ENCODE peak calls at places on chromosomes 2 and 18, in seven cellular contexts. One of them, this sample, is unnamed.

GRCh38 chr2:152761171-152761570 is 42.8 kb downstream of the ARL6IP6 start:
- DNase-seq in tibial artery: no peak
- DNase-seq in neuronal stem cell: no peak
- DNase-seq in tibial nerve: no peak
- DNase-seq in lower lobe of right lung: no peak
- DNase-seq in SJSA1: no peak
- DNase-seq in heart left ventricle: no peak
- DNase-seq in this sample: no peak

GRCh38 chr18:59114160-59114559 is 25.5 kb upstream of the SEC11C start:
- DNase-seq in tibial artery: no peak
- DNase-seq in neuronal stem cell: no peak
- DNase-seq in tibial nerve: no peak
- DNase-seq in lower lobe of right lung: no peak
- DNase-seq in SJSA1: no peak
- DNase-seq in heart left ventricle: no peak
- DNase-seq in this sample: no peak

GRCh38 chr2:8541223-8541622 is 140.6 kb upstream of the ID2 start:
- DNase-seq in tibial artery: no peak
- DNase-seq in neuronal stem cell: no peak
- DNase-seq in tibial nerve: no peak
- DNase-seq in lower lobe of right lung: no peak
- DNase-seq in SJSA1: no peak
- DNase-seq in heart left ventricle: no peak
- DNase-seq in this sample: no peak

GRCh38 chr18:27004056-27004829 is 138.7 kb upstream of the AQP4 start:
- DNase-seq in tibial artery: no peak
- DNase-seq in neuronal stem cell: no peak
- DNase-seq in tibial nerve: no peak
- DNase-seq in lower lobe of right lung: no peak
- DNase-seq in SJSA1: peak; percentile 4
- DNase-seq in heart left ventricle: no peak
- DNase-seq in this sample: no peak

GRCh38 chr2:37506407-37507068 is 162.1 kb downstream of the QPCT start:
- DNase-seq in tibial artery: no peak
- DNase-seq in neuronal stem cell: no peak
- DNase-seq in tibial nerve: no peak
- DNase-seq in lower lobe of right lung: no peak
- DNase-seq in SJSA1: peak; percentile 28
- DNase-seq in heart left ventricle: no peak
- DNase-seq in this sample: no peak

GRCh38 chr2:144015655-144016245 is 504.2 kb downstream of the ZEB2 start:
- DNase-seq in tibial artery: no peak
- DNase-seq in neuronal stem cell: no peak
- DNase-seq in tibial nerve: no peak
- DNase-seq in lower lobe of right lung: no peak
- DNase-seq in SJSA1: peak; percentile 15
- DNase-seq in heart left ventricle: no peak
- DNase-seq in this sample: no peak

GRCh38 chr2:84556190-84556589 is 39.9 kb downstream of the DNAH6 start:
- DNase-seq in tibial artery: no peak
- DNase-seq in neuronal stem cell: no peak
- DNase-seq in tibial nerve: no peak
- DNase-seq in lower lobe of right lung: no peak
- DNase-seq in SJSA1: no peak
- DNase-seq in heart left ventricle: no peak
- DNase-seq in this sample: no peak

GRCh38 chr2:115976916-115977315 is 1534.5 kb downstream of the DPP10 start:
- DNase-seq in tibial artery: no peak
- DNase-seq in neuronal stem cell: no peak
- DNase-seq in tibial nerve: no peak
- DNase-seq in lower lobe of right lung: no peak
- DNase-seq in SJSA1: no peak
- DNase-seq in heart left ventricle: no peak
- DNase-seq in this sample: no peak

GRCh38 chr2:106831241-106831640 is 54.7 kb downstream of the ST6GAL2 start:
- DNase-seq in tibial artery: no peak
- DNase-seq in neuronal stem cell: no peak
- DNase-seq in tibial nerve: no peak
- DNase-seq in lower lobe of right lung: no peak
- DNase-seq in SJSA1: no peak
- DNase-seq in heart left ventricle: no peak
- DNase-seq in this sample: no peak

GRCh38 chr2:205675861-205676516 is 6.3 kb upstream of the NRP2 start:
- DNase-seq in tibial artery: no peak
- DNase-seq in neuronal stem cell: peak; percentile 59
- DNase-seq in tibial nerve: peak; percentile 81
- DNase-seq in lower lobe of right lung: no peak
- DNase-seq in SJSA1: peak; percentile 81
- DNase-seq in heart left ventricle: no peak
- DNase-seq in this sample: no peak

GRCh38 chr2:211387734-211388133 is 831.3 kb downstream of the CPS1 start:
- DNase-seq in tibial artery: no peak
- DNase-seq in neuronal stem cell: no peak
- DNase-seq in tibial nerve: no peak
- DNase-seq in lower lobe of right lung: no peak
- DNase-seq in SJSA1: no peak
- DNase-seq in heart left ventricle: no peak
- DNase-seq in this sample: no peak

GRCh38 chr2:205590759-205591158 is 91.5 kb upstream of the NRP2 start:
- DNase-seq in tibial artery: no peak
- DNase-seq in neuronal stem cell: no peak
- DNase-seq in tibial nerve: no peak
- DNase-seq in lower lobe of right lung: no peak
- DNase-seq in SJSA1: peak; percentile 83
- DNase-seq in heart left ventricle: no peak
- DNase-seq in this sample: no peak

GRCh38 chr2:22359020-22359672 is 1025.8 kb upstream of the KLHL29 start:
- DNase-seq in tibial artery: no peak
- DNase-seq in neuronal stem cell: no peak
- DNase-seq in tibial nerve: no peak
- DNase-seq in lower lobe of right lung: no peak
- DNase-seq in SJSA1: no peak
- DNase-seq in heart left ventricle: no peak
- DNase-seq in this sample: no peak

GRCh38 chr2:209389124-209389523 is 34.7 kb upstream of the MAP2 start:
- DNase-seq in tibial artery: no peak
- DNase-seq in neuronal stem cell: peak; percentile 33
- DNase-seq in tibial nerve: no peak
- DNase-seq in lower lobe of right lung: no peak
- DNase-seq in SJSA1: no peak
- DNase-seq in heart left ventricle: no peak
- DNase-seq in this sample: no peak

GRCh38 chr2:127149384-127149783 is 42.4 kb upstream of the BIN1 start:
- DNase-seq in tibial artery: no peak
- DNase-seq in neuronal stem cell: no peak
- DNase-seq in tibial nerve: no peak
- DNase-seq in lower lobe of right lung: no peak
- DNase-seq in SJSA1: peak; percentile 87
- DNase-seq in heart left ventricle: no peak
- DNase-seq in this sample: no peak

GRCh38 chr2:174014021-174014698 is 49.0 kb upstream of the SP3 start:
- DNase-seq in tibial artery: no peak
- DNase-seq in neuronal stem cell: no peak
- DNase-seq in tibial nerve: no peak
- DNase-seq in lower lobe of right lung: no peak
- DNase-seq in SJSA1: no peak
- DNase-seq in heart left ventricle: no peak
- DNase-seq in this sample: no peak
- H3K27ac ChIP-seq in tibial artery: peak overlapping the region; percentile 97
- H3K27ac ChIP-seq in neuronal stem cell: no peak overlapping the region
- H3K27ac ChIP-seq in tibial nerve: peak overlapping the region; percentile 97
- H3K27ac ChIP-seq in lower lobe of right lung: peak overlapping the region; percentile 90
- H3K27ac ChIP-seq in SJSA1: no peak overlapping the region
- H3K27ac ChIP-seq in heart left ventricle: peak overlapping the region; percentile 95
- H3K27ac ChIP-seq in this sample: peak overlapping the region; percentile 94

GRCh38 chr18:78678318-78678695 is 301.3 kb upstream of the SALL3 start:
- DNase-seq in tibial artery: no peak
- DNase-seq in neuronal stem cell: no peak
- DNase-seq in tibial nerve: no peak
- DNase-seq in lower lobe of right lung: no peak
- DNase-seq in SJSA1: no peak
- DNase-seq in heart left ventricle: no peak
- DNase-seq in this sample: peak; percentile 31

GRCh38 chr18:78675231-78675630 is 304.4 kb upstream of the SALL3 start:
- DNase-seq in tibial artery: no peak
- DNase-seq in neuronal stem cell: no peak
- DNase-seq in tibial nerve: no peak
- DNase-seq in lower lobe of right lung: no peak
- DNase-seq in SJSA1: no peak
- DNase-seq in heart left ventricle: no peak
- DNase-seq in this sample: peak; percentile 29

GRCh38 chr18:78679061-78679460 is 300.6 kb upstream of the SALL3 start:
- DNase-seq in tibial artery: no peak
- DNase-seq in neuronal stem cell: no peak
- DNase-seq in tibial nerve: no peak
- DNase-seq in lower lobe of right lung: no peak
- DNase-seq in SJSA1: no peak
- DNase-seq in heart left ventricle: no peak
- DNase-seq in this sample: peak; percentile 12

GRCh38 chr18:78677483-78678317 is 301.9 kb upstream of the SALL3 start:
- DNase-seq in tibial artery: no peak
- DNase-seq in neuronal stem cell: no peak
- DNase-seq in tibial nerve: no peak
- DNase-seq in lower lobe of right lung: no peak
- DNase-seq in SJSA1: no peak
- DNase-seq in heart left ventricle: no peak
- DNase-seq in this sample: peak; percentile 39

DNA sequence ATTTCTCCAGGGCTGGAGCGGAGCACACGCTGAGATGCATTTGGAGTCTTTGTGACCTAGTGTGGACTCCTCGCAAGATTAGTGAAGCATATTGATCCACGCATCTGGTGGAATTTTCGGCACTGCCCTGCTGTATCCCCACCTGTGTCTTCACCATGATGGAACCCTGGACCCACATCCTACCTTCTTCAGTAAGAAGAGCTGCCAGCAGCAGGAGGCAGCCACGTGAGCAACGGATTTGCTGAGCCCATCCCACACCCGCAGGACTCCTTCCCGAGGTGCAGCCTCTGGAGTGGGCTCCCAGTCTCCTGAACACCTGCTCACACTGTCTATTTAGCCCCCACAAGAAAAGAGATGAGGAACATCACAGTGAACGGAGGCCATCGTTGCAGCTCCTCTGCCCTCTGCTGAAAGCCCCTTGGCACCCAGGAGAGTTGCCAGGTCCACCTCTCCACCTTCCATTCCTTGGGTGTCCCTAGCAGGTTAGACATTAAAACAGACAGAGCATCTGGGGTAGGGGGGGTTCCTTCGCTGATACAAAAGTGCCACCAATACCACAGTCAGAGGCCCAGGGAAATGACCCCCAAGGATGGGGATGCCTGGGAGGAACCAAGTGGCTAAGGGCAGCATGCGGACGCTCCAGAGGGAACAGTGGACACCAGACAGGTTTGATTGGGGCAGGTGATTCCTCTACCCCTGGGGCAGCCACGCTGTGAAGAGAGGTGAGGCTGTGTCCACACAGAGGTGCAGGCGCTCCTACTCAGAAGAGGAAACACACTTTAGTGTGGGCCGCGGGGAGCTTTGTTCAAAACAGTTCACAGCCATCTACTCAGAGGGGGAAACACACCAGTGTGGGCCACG is 302.8 kb upstream of the SALL3 start:
- DNase-seq in tibial artery: no peak
- DNase-seq in neuronal stem cell: no peak
- DNase-seq in tibial nerve: no peak
- DNase-seq in lower lobe of right lung: no peak
- DNase-seq in SJSA1: no peak
- DNase-seq in heart left ventricle: no peak
- DNase-seq in this sample: peak; percentile 45
- H3K4me1 ChIP-seq in tibial artery: no peaks in the 10 kb centered on the region
- H3K4me1 ChIP-seq in neuronal stem cell: peaks cover 2% of the 10 kb centered on the region
- H3K4me1 ChIP-seq in tibial nerve: no peaks in the 10 kb centered on the region
- H3K4me1 ChIP-seq in lower lobe of right lung: no peaks in the 10 kb centered on the region
- H3K4me1 ChIP-seq in SJSA1: no peaks in the 10 kb centered on the region
- H3K4me1 ChIP-seq in heart left ventricle: no peaks in the 10 kb centered on the region
- H3K4me1 ChIP-seq in this sample: no peaks in the 10 kb centered on the region

DNA sequence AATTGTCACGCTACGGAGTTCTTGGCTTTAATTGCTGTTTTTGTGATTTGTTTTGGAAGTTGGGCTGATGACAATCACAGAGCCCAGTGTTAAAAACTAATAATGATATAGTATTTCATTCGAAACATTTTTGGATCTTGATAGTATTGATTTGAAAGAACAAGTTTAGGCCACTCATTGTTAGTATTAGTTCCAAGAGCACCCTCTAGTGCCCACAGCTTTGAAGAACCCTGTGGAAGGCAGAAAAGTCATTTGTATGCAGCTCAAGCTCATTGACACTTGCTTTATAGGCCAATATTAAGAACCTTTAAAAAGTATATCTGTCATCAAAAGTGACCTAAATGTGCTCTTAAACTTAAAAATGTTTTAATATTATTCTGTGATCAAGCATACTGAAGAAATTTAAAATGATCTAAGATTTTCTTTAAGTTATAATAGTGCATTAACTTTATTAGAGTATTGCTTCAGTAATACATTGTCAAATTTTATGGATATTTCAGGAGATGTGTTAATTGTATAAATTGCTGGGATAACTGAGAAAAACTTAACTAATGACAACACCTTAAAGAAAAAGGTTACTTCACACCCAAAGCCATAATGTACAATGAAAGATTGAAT is 191.0 kb downstream of the GRB14 start:
- DNase-seq in tibial artery: peak; percentile 25
- DNase-seq in neuronal stem cell: peak; percentile 43
- DNase-seq in tibial nerve: peak; percentile 52
- DNase-seq in lower lobe of right lung: no peak
- DNase-seq in SJSA1: peak; percentile 15
- DNase-seq in heart left ventricle: no peak
- DNase-seq in this sample: no peak
- H3K27ac ChIP-seq in tibial artery: no peak overlapping the region
- H3K27ac ChIP-seq in neuronal stem cell: no peak overlapping the region
- H3K27ac ChIP-seq in tibial nerve: no peak overlapping the region
- H3K27ac ChIP-seq in lower lobe of right lung: no peak overlapping the region
- H3K27ac ChIP-seq in SJSA1: no peak overlapping the region
- H3K27ac ChIP-seq in heart left ventricle: no peak overlapping the region
- H3K27ac ChIP-seq in this sample: no peak overlapping the region

GRCh38 chr2:105071379-105071778 is 33.5 kb downstream of the MRPS9 start:
- DNase-seq in tibial artery: no peak
- DNase-seq in neuronal stem cell: no peak
- DNase-seq in tibial nerve: no peak
- DNase-seq in lower lobe of right lung: no peak
- DNase-seq in SJSA1: no peak
- DNase-seq in heart left ventricle: no peak
- DNase-seq in this sample: no peak

GRCh38 chr2:105078906-105079305 is 41.0 kb downstream of the MRPS9 start:
- DNase-seq in tibial artery: no peak
- DNase-seq in neuronal stem cell: no peak
- DNase-seq in tibial nerve: no peak
- DNase-seq in lower lobe of right lung: no peak
- DNase-seq in SJSA1: no peak
- DNase-seq in heart left ventricle: no peak
- DNase-seq in this sample: no peak

GRCh38 chr2:105072039-105072438 is 34.2 kb downstream of the MRPS9 start:
- DNase-seq in tibial artery: no peak
- DNase-seq in neuronal stem cell: no peak
- DNase-seq in tibial nerve: no peak
- DNase-seq in lower lobe of right lung: no peak
- DNase-seq in SJSA1: no peak
- DNase-seq in heart left ventricle: no peak
- DNase-seq in this sample: no peak

GRCh38 chr2:105081006-105081701 is 43.3 kb downstream of the MRPS9 start:
- DNase-seq in tibial artery: no peak
- DNase-seq in neuronal stem cell: no peak
- DNase-seq in tibial nerve: no peak
- DNase-seq in lower lobe of right lung: no peak
- DNase-seq in SJSA1: no peak
- DNase-seq in heart left ventricle: no peak
- DNase-seq in this sample: no peak

GRCh38 chr2:105076121-105076520 is 38.3 kb downstream of the MRPS9 start:
- DNase-seq in tibial artery: no peak
- DNase-seq in neuronal stem cell: no peak
- DNase-seq in tibial nerve: no peak
- DNase-seq in lower lobe of right lung: no peak
- DNase-seq in SJSA1: no peak
- DNase-seq in heart left ventricle: no peak
- DNase-seq in this sample: no peak
- H3K4me1 ChIP-seq in tibial artery: no peaks in the 10 kb centered on the region
- H3K4me1 ChIP-seq in neuronal stem cell: peaks cover 2% of the 10 kb centered on the region
- H3K4me1 ChIP-seq in tibial nerve: no peaks in the 10 kb centered on the region
- H3K4me1 ChIP-seq in lower lobe of right lung: no peaks in the 10 kb centered on the region
- H3K4me1 ChIP-seq in SJSA1: no peaks in the 10 kb centered on the region
- H3K4me1 ChIP-seq in heart left ventricle: peaks cover 11% of the 10 kb centered on the region
- H3K4me1 ChIP-seq in this sample: no peaks in the 10 kb centered on the region